ENCODE peak calls at places on chromosomes 1 and 21, in four cellular contexts. G, I, X and A are unnamed samples. For H3K4me1 and H3K36me3, the result is how much of the 10 kb centered on the place peaks cover.

GRCh38 chr21:33821580-33822322 is 93.9 kb downstream of the ATP5PO start:
- DNase-seq in G (no peak), X (no peak), I (no peak), A (no peak)

GRCh38 chr1:71623888-71624287 is 543.1 kb upstream of the ZRANB2 start:
- DNase-seq in G (no peak), I (no peak), X (no peak), A (no peak)

GRCh38 chr1:229880271-229881170 is 186.5 kb upstream of the GALNT2 start:
- DNase-seq in X (no peak), I (no peak), G (no peak), A (no peak)

GRCh38 chr1:66553846-66554245 is 19.9 kb downstream of the SGIP1 start:
- DNase-seq in X (peak), G (no peak), I (no peak), A (no peak)

GRCh38 chr1:42424201-42424600 is 31.6 kb downstream of the ZMYND12 start:
- DNase-seq in I (no peak), G (no peak), X (peak), A (no peak)

GRCh38 chr21:34156957-34157356 is 83.6 kb downstream of the MRPS6 start:
- DNase-seq in I (no peak), X (no peak), G (no peak), A (no peak)

GRCh38 chr1:225876900-225877510 is 5.2 kb downstream of the TMEM63A start:
- DNase-seq in G (no peak), I (no peak), X (no peak), A (peak)

GRCh38 chr21:42486551-42486950 is 9.5 kb downstream of the RSPH1 start:
- DNase-seq in G (no peak), I (no peak), X (no peak), A (no peak)

GRCh38 chr1:226886142-226886901 is 15.9 kb downstream of the PSEN2 start:
- DNase-seq in I (no peak), G (no peak), X (no peak), A (no peak)
- H3K4me1 ChIP-seq in I (half or more), G (under half), X (under half), A (under half)

GRCh38 chr1:171793656-171794055 is 12.2 kb downstream of the METTL13 start:
- DNase-seq in G (no peak), X (peak), I (no peak), A (no peak)

GRCh38 chr1:171788696-171789095 is 7.2 kb downstream of the METTL13 start:
- DNase-seq in G (no peak), X (peak), I (no peak), A (no peak)

GRCh38 chr1:171792656-171793055 is 11.2 kb downstream of the METTL13 start:
- DNase-seq in X (no peak), G (no peak), I (no peak), A (no peak)

GRCh38 chr1:171787686-171788480 is 6.4 kb downstream of the METTL13 start:
- DNase-seq in I (no peak), G (no peak), X (no peak), A (no peak)

GRCh38 chr1:171790318-171790717 is 8.9 kb downstream of the METTL13 start:
- DNase-seq in I (no peak), X (no peak), G (no peak), A (no peak)
- H3K36me3 ChIP-seq in I (half or more), X (under half), G (half or more), A (half or more)

GRCh38 chr1:92030701-92031107 is 919 bp downstream of the EPHX4 start:
- DNase-seq in X (peak), I (no peak), G (no peak), A (no peak)
- H3K4me3 ChIP-seq in X (peak), I (peak), G (no peak), A (no peak)

DNA sequence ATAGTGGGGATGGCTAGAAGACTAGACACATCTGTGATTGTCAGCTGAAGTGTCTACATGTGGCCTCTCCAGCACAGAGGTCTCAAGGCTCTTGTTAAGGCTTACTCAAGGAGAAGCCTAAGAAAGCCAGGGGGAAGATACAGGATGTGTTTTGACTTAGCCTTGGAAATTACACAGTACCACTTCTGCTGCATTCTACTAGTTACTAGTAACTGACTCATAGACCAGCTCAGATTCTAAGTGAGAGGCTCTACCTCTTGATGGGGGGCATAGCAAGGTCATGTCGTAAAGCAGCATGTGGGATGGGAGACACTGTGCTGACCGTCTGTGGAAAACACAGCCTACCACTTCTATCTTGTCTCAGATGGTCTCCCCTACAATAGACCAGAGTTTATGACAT is 99.5 kb downstream of the UBE2U start:
- DNase-seq in I (no peak), X (peak), G (no peak), A (no peak)
- H3K4me1 ChIP-seq in I (under half), X (under half), G (under half), A (under half)

DNA sequence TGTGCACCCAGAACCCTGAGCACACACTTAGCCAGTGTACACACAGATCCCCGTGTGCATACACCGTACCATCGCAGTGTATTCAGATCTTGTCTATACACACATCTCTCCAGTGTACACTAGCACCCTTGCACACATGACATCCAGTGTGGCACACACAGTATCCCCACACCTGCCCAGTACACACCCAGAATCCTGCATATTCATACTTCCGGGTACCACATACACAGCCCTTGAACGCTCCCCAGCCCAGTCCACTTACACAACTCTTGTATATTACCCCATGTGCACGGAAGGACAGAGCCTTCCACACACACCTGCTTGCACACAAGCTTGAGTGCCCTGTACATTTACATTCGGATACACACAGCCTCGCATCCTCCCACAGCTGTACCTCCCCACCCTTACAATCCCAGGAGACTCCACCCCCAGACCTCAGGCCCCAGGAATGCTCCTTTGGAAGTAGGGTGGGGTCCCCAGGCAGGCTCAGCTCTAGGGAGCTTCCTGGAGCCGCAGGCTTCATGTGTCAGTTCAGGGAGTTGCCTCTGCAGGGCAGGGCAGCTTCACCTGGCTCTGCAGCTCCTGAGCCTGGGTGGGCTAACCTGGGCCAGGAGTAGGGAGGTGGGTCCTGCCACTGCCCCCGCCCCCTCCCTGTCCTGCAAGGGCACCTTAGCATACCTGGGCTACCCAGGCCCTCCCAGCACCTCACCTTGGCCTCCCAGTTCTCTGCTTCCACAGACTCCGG is 46.2 kb downstream of the AHDC1 start:
- DNase-seq in X (no peak), G (peak), I (no peak), A (peak)
- H3K36me3 ChIP-seq in X (under half), G (under half), I (under half), A (under half)

DNA sequence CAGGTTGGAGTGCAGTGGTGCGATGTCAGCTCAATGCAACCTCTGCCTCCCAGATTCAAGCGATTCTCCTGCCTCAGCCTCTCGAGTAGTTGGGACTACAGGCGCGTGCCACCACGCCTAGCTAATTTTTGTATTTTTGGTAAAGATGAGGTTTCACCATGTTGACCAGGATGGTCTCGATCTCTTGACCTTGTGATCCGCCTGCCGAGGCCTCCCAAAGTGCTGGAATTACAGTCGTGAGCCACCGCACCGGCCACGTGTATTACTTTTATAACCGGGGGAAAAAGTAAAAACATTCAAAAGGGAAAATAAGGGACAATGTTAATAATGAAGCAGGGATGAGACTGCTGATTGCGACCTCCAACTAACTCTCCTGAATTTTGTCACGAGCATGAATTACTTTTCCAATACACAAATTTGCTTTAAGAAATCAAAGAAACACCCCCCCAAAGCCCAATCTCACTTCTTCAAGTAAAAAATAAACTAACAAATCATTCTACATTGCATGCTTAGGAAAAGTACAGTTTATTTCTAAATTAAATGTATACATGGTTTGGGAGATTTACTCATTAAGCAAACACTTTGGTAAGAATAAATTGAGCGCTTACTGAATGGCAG is 550 bp upstream of the ZBED6 start:
- DNase-seq in G (no peak), X (no peak), I (no peak), A (no peak)
- H3K4me3 ChIP-seq in G (peak), X (peak), I (peak), A (peak)

GRCh38 chr1:110339040-110339426 is at the start of gene RBM15:
- DNase-seq in I (peak), X (peak), G (peak), A (peak)

GRCh38 chr1:110336300-110337039 is 2.7 kb upstream of the RBM15 start:
- DNase-seq in I (no peak), X (no peak), G (no peak), A (no peak)

GRCh38 chr1:110338200-110339039 is 757 bp upstream of the RBM15 start:
- DNase-seq in X (no peak), G (peak), I (peak), A (peak)

GRCh38 chr1:110339427-110340206 is 440 bp downstream of the RBM15 start:
- DNase-seq in I (no peak), X (peak), G (peak), A (peak)

GRCh38 chr1:110337704-110338199 is 1.4 kb upstream of the RBM15 start:
- DNase-seq in X (no peak), I (peak), G (peak), A (peak)
- H3K4me1 ChIP-seq in X (under half), I (under half), G (under half), A (under half)

GRCh38 chr1:51799372-51799771 is 79.2 kb downstream of the NRDC start:
- DNase-seq in G (no peak), X (no peak), I (no peak), A (no peak)
- H3K36me3 ChIP-seq in G (half or more), X (under half), I (half or more), A (under half)